ENCODE peak calls at places on chromosomes 12 and 14, in four cellular contexts. G is NCI-H524, B is mesendoderm, C is cardiac fibroblast. U is an unnamed sample.

GRCh38 chr12:99192489-99192888 is 455.1 kb upstream of the GARIN6 start:
- DNase-seq in B (no peak), G (no peak), C (no peak), U (no peak)

GRCh38 chr12:28941248-28941647 is 207.8 kb upstream of the FAR2 start:
- DNase-seq in C (peak; percentile 60), B (no peak), G (no peak), U (no peak)

GRCh38 chr14:74838141-74838540 is 37.8 kb downstream of the PROX2 start:
- DNase-seq in C (peak; percentile 40), B (no peak), G (no peak), U (no peak)

GRCh38 chr12:30753233-30753632 is 1.5 kb downstream of the CAPRIN2 start:
- DNase-seq in G (peak; percentile 33), C (peak; percentile 59), B (peak; percentile 83), U (peak; percentile 67)

GRCh38 chr12:47236109-47236714 is 156.5 kb upstream of the AMIGO2 start:
- DNase-seq in B (no peak), C (peak; percentile 91), G (no peak), U (no peak)

GRCh38 chr12:53500119-53500775 is 836 bp upstream of the TARBP2 start:
- DNase-seq in C (peak; percentile 89), G (no peak), B (no peak), U (no peak)

GRCh38 chr12:52828156-52829090 is 5.7 kb downstream of the KRT79 start:
- DNase-seq in B (no peak), C (peak; percentile 10), G (no peak), U (no peak)

GRCh38 chr12:4483885-4484823 is 38.5 kb upstream of the FGF6 start:
- DNase-seq in B (no peak), C (peak; percentile 18), G (peak; percentile 8), U (no peak)

GRCh38 chr14:104280085-104280901 is 141.9 kb downstream of the KIF26A start:
- DNase-seq in C (no peak), B (no peak), G (no peak), U (no peak)

GRCh38 chr12:82855872-82856271 is 169.2 kb downstream of the TMTC2 start:
- DNase-seq in G (no peak), B (no peak), C (no peak), U (no peak)

GRCh38 chr14:34098985-34099349 is 148.1 kb upstream of the EGLN3 start:
- DNase-seq in C (no peak), B (no peak), G (no peak), U (no peak)

GRCh38 chr12:24791622-24792021 is 157.3 kb downstream of the BCAT1 start:
- DNase-seq in B (no peak), C (no peak), G (no peak), U (no peak)

GRCh38 chr12:131203666-131204415 is 250.1 kb downstream of the ADGRD1 start:
- DNase-seq in B (no peak), C (no peak), G (no peak), U (no peak)

GRCh38 chr14:92728781-92729364 is 19.6 kb downstream of the LGMN start:
- DNase-seq in G (no peak), C (peak; percentile 71), B (peak; percentile 14), U (peak; percentile 26)

GRCh38 chr14:51554953-51555352 is 96.8 kb upstream of the FRMD6 start:
- DNase-seq in C (peak; percentile 78), G (peak; percentile 64), B (peak; percentile 69), U (no peak)

GRCh38 chr14:73743431-73743931 is 29.3 kb upstream of the PNMA1 start:
- DNase-seq in G (no peak), C (peak; percentile 33), B (no peak), U (no peak)

GRCh38 chr14:96246535-96246839 is 9.5 kb upstream of the BDKRB1 start:
- DNase-seq in B (peak; percentile 55), C (peak; percentile 97), G (peak; percentile 45), U (no peak)

GRCh38 chr12:124980098-124980892 is 8.6 kb downstream of the DHX37 start:
- DNase-seq in C (no peak), B (no peak), G (no peak), U (no peak)

GRCh38 chr12:30400349-30400748 is 295.3 kb downstream of the IPO8 start:
- DNase-seq in C (no peak), B (no peak), G (no peak), U (no peak)

GRCh38 chr12:130354407-130354806 is 16.7 kb downstream of the PIWIL1 start:
- DNase-seq in C (no peak), B (peak; percentile 37), G (no peak), U (no peak)

GRCh38 chr12:25745281-25745680 is 192.2 kb upstream of the LMNTD1 start:
- DNase-seq in B (no peak), G (no peak), C (no peak), U (no peak)

GRCh38 chr12:553216-554000 is 93.7 kb downstream of the B4GALNT3 start:
- DNase-seq in B (no peak), C (no peak), G (no peak), U (no peak)

GRCh38 chr14:39083127-39083526 is 19.9 kb downstream of the SEC23A start:
- DNase-seq in C (no peak), B (peak; percentile 59), G (no peak), U (no peak)

GRCh38 chr12:93178154-93178878 is 199.4 kb upstream of the NUDT4 start:
- DNase-seq in G (no peak), C (no peak), B (no peak), U (no peak)

GRCh38 chr14:39015360-39015961 is 87.6 kb downstream of the SEC23A start:
- DNase-seq in C (peak; percentile 71), G (peak; percentile 63), B (peak; percentile 54), U (peak; percentile 54)

GRCh38 chr12:113340061-113340460 is 5.2 kb upstream of the SLC8B1 start:
- DNase-seq in B (no peak), G (no peak), C (no peak), U (no peak)

GRCh38 chr14:61894452-61895077 is 132.3 kb downstream of the SNAPC1 start:
- DNase-seq in B (peak; percentile 69), G (peak; percentile 100), C (peak; percentile 79), U (peak; percentile 52)

GRCh38 chr12:4379410-4379809 is at the start of gene FGF23:
- DNase-seq in C (peak; percentile 3), B (peak; percentile 84), G (peak; percentile 89), U (no peak)

GRCh38 chr12:76238688-76239087 is 109.5 kb downstream of the BBS10 start:
- DNase-seq in B (no peak), G (no peak), C (no peak), U (no peak)

GRCh38 chr12:75528692-75529091 is 17.3 kb upstream of the KRR1 start:
- DNase-seq in G (no peak), C (no peak), B (no peak), U (no peak)

U was measured in NCI-H1417.